ENCODE peak calls at places on chromosomes 16 and 17, in seven cellular contexts. V is central memory CD4-positive, alpha-beta T cell; L is H7; A is brain microvascular endothelial cell; H is GM03348; K is HCEC 1CT; D is activated CD8-positive, alpha-beta memory T cell treated with anti-CD3 and anti-CD28 coated beads, Interleukin-2, amount 50 U/mL, for 4 hours. Q is an unnamed sample.

GRCh38 chr17:46976626-46977270 is 2.3 kb downstream of the RPRML start:
- DNase-seq in D (no peak), K (no peak), H (no peak), A (no peak), L (no peak), V (no peak), Q (no peak)

GRCh38 chr17:31373150-31374082 is 18.1 kb upstream of the RAB11FIP4 start:
- DNase-seq in L (no peak), V (peak; percentile 57), A (peak; percentile 59), H (peak; percentile 69), D (no peak), K (peak; percentile 68), Q (no peak)

GRCh38 chr16:49353650-49354049 is 20.0 kb upstream of the C16orf78 start:
- DNase-seq in A (no peak), K (no peak), H (no peak), L (no peak), V (no peak), D (no peak), Q (no peak)

GRCh38 chr17:72358465-72358864 is 237.6 kb downstream of the SOX9 start:
- DNase-seq in L (no peak), H (peak; percentile 72), V (no peak), A (peak; percentile 45), K (peak; percentile 82), D (no peak), Q (no peak)

GRCh38 chr17:17926036-17926435 is 46.2 kb downstream of the TOM1L2 start:
- DNase-seq in D (no peak), H (no peak), A (no peak), L (no peak), V (no peak), K (no peak), Q (no peak)

GRCh38 chr16:28038401-28038800 is 25.1 kb downstream of the GSG1L start:
- DNase-seq in H (no peak), V (no peak), D (no peak), K (no peak), A (no peak), L (no peak), Q (no peak)

GRCh38 chr16:66247516-66248089 is 118.9 kb upstream of the CDH5 start:
- DNase-seq in H (peak; percentile 61), L (no peak), V (no peak), D (no peak), K (no peak), A (no peak), Q (no peak)

GRCh38 chr17:75450270-75450669 is 6.2 kb upstream of the TMEM94 start:
- DNase-seq in L (no peak), H (no peak), D (no peak), K (no peak), V (no peak), A (no peak), Q (no peak)

GRCh38 chr17:33560165-33560564 is 267.1 kb upstream of the ASIC2 start:
- DNase-seq in V (no peak), L (no peak), D (no peak), A (peak; percentile 88), K (no peak), H (peak; percentile 11), Q (no peak)

GRCh38 chr17:38742431-38743308 is 5.5 kb downstream of the PCGF2 start:
- DNase-seq in D (no peak), L (peak; percentile 30), V (no peak), H (peak; percentile 62), K (peak; percentile 32), A (peak; percentile 96), Q (no peak)

GRCh38 chr17:72407336-72408121 is 286.7 kb downstream of the SOX9 start:
- DNase-seq in V (no peak), L (peak; percentile 75), A (peak; percentile 96), K (peak; percentile 93), D (no peak), H (peak; percentile 94), Q (no peak)

GRCh38 chr17:76492250-76492988 is 8.8 kb downstream of the RHBDF2 start:
- DNase-seq in D (no peak), A (no peak), L (peak; percentile 68), H (no peak), V (no peak), K (no peak), Q (no peak)

GRCh38 chr17:27523712-27524111 is 67.5 kb downstream of the KSR1 start:
- DNase-seq in L (no peak), H (no peak), V (no peak), D (no peak), A (no peak), K (no peak), Q (no peak)

GRCh38 chr17:34452769-34453168 is 89.7 kb upstream of the CCL1 start:
- DNase-seq in H (no peak), D (no peak), K (no peak), V (no peak), A (no peak), L (no peak), Q (no peak)

GRCh38 chr16:2056681-2057407 is 9.1 kb downstream of the TSC2 start:
- DNase-seq in L (peak; percentile 79), A (no peak), D (no peak), V (no peak), H (no peak), K (no peak), Q (no peak)

GRCh38 chr17:19830061-19830460 is 37.7 kb downstream of the ULK2 start:
- DNase-seq in H (no peak), A (no peak), K (no peak), D (no peak), V (no peak), L (no peak), Q (no peak)

GRCh38 chr17:1905190-1905919 is 75.5 kb downstream of the RPA1 start:
- DNase-seq in A (no peak), D (no peak), L (no peak), V (no peak), K (no peak), H (no peak), Q (no peak)

GRCh38 chr16:20798364-20798763 is 7.9 kb downstream of the ERI2 start:
- DNase-seq in V (no peak), K (no peak), H (no peak), L (no peak), D (no peak), A (no peak), Q (no peak)

GRCh38 chr17:17613708-17614114 is 22.2 kb upstream of the PEMT start:
- DNase-seq in D (peak; percentile 55), V (peak; percentile 31), K (peak; percentile 60), H (peak; percentile 82), A (peak; percentile 82), L (peak; percentile 66), Q (no peak)

Q was measured in T-helper 22 cell.